ENCODE peak calls at places on chromosomes 2 and 18, in seven cellular contexts. W is kidney tubule cell; H is activated naive CD8-positive, alpha-beta T cell treated with anti-CD3 and anti-CD28 coated beads, Interleukin-2, amount 50 U/mL, for 24 hours; F is WTC11; U is D341Med; V is heart left ventricle; L is NCI-H1694. S is an unnamed sample.

GRCh38 chr2:238640486-238640885 is 207.4 kb upstream of the TWIST2 start:
- DNase-seq in F (no peak), V (no peak), W (no peak), H (no peak), U (no peak), L (no peak), S (no peak)

GRCh38 chr2:68750592-68751396 is 16.2 kb downstream of the ARHGAP25 start:
- DNase-seq in W (no peak), L (no peak), V (no peak), U (no peak), F (no peak), H (peak; percentile 1), S (no peak)

GRCh38 chr2:240051697-240052096 is 1.6 kb downstream of the OR6B3 start:
- DNase-seq in U (no peak), H (no peak), L (no peak), V (no peak), W (no peak), F (no peak), S (no peak)

GRCh38 chr2:172021955-172022354 is 22.2 kb downstream of the METAP1D start:
- DNase-seq in U (peak; percentile 43), V (no peak), H (no peak), L (no peak), F (no peak), W (no peak), S (no peak)

GRCh38 chr2:9165625-9166024 is 41.0 kb upstream of the ASAP2 start:
- DNase-seq in H (no peak), L (no peak), U (no peak), V (peak; percentile 63), F (no peak), W (peak; percentile 70), S (peak; percentile 73)

GRCh38 chr2:9837451-9837850 is 5.8 kb upstream of the TAF1B start:
- DNase-seq in L (no peak), H (no peak), U (no peak), F (no peak), V (no peak), W (no peak), S (no peak)

GRCh38 chr2:172095146-172095904 is 7.4 kb downstream of the DLX2 start:
- DNase-seq in U (peak; percentile 66), L (no peak), F (peak; percentile 79), W (peak; percentile 90), V (no peak), H (peak; percentile 64), S (peak; percentile 91)

GRCh38 chr2:28292491-28292890 is 100.2 kb upstream of the FOSL2 start:
- DNase-seq in L (no peak), H (peak; percentile 21), F (no peak), U (no peak), V (no peak), W (peak; percentile 17), S (no peak)

GRCh38 chr2:149331023-149331400 is 625 bp downstream of the LYPD6 start:
- DNase-seq in L (no peak), F (peak; percentile 19), U (no peak), H (no peak), V (no peak), W (no peak), S (no peak)

GRCh38 chr18:2894841-2895370 is 48.1 kb downstream of the EMILIN2 start:
- DNase-seq in U (no peak), W (no peak), H (no peak), V (no peak), L (no peak), F (no peak), S (no peak)

GRCh38 chr18:55338955-55339662 is 248.9 kb downstream of the TCF4 start:
- DNase-seq in H (no peak), F (no peak), W (no peak), L (peak; percentile 35), U (no peak), V (no peak), S (no peak)

GRCh38 chr18:38539871-38540270 is 974.3 kb upstream of the CELF4 start:
- DNase-seq in L (no peak), F (no peak), V (no peak), H (no peak), U (no peak), W (no peak), S (no peak)

GRCh38 chr2:158845869-158846268 is 50.8 kb downstream of the DAPL1 start:
- DNase-seq in L (no peak), H (no peak), U (no peak), V (no peak), W (no peak), F (no peak), S (no peak)

GRCh38 chr2:174067815-174068214 is 102.6 kb upstream of the SP3 start:
- DNase-seq in V (no peak), L (no peak), U (no peak), F (no peak), H (no peak), W (no peak), S (no peak)

S was measured in PC-3.